ENCODE peak calls at places on chromosomes 6 and 20, in seven cellular contexts. X is heart left ventricle, G is stomach, R is ovary, L is IMR-90, U is gastrocnemius medialis, W is A549. I is an unnamed sample.

GRCh38 chr20:34215711-34216381 is 25.4 kb upstream of the ASIP start:
- DNase-seq in X (peak), R (peak), L (peak), U (peak), G (peak), W (peak), I (peak)

GRCh38 chr6:4941782-4942672 is 61.8 kb downstream of the RPP40 start:
- DNase-seq in G (no peak), R (no peak), W (peak), X (no peak), U (peak), L (peak), I (peak)

GRCh38 chr6:166853371-166854325 is 102.7 kb downstream of the RNASET2 start:
- DNase-seq in X (no peak), G (no peak), W (no peak), R (no peak), L (no peak), U (no peak), I (no peak)

GRCh38 chr6:89359561-89359960 is 7.0 kb upstream of the UBE2J1 start:
- DNase-seq in W (no peak), X (no peak), G (no peak), R (no peak), L (no peak), U (no peak), I (peak)

GRCh38 chr20:18537651-18538050 is 29.6 kb upstream of the SMIM26 start:
- DNase-seq in G (no peak), U (no peak), X (no peak), L (peak), R (no peak), W (no peak), I (no peak)

GRCh38 chr6:110404602-110405001 is 10.8 kb downstream of the DDO start:
- DNase-seq in X (no peak), R (no peak), W (no peak), G (no peak), U (no peak), L (no peak), I (peak)

GRCh38 chr20:11776687-11777086 is 141.0 kb upstream of the BTBD3 start:
- DNase-seq in U (no peak), L (peak), X (no peak), R (no peak), W (no peak), G (no peak), I (no peak)

GRCh38 chr20:21490105-21490504 is 23.8 kb downstream of the NKX2-2 start:
- DNase-seq in U (no peak), W (no peak), L (peak), X (no peak), G (no peak), R (no peak), I (no peak)

GRCh38 chr6:159190460-159190859 is 21.3 kb downstream of the FNDC1 start:
- DNase-seq in G (no peak), W (no peak), L (no peak), X (no peak), R (no peak), U (no peak), I (no peak)

GRCh38 chr6:56370591-56371198 is 123.3 kb upstream of the COL21A1 start:
- DNase-seq in U (no peak), L (peak), G (no peak), W (peak), X (no peak), R (peak), I (peak)

GRCh38 chr20:8464368-8464767 is 332.3 kb downstream of the PLCB1 start:
- DNase-seq in X (no peak), L (peak), G (peak), R (no peak), W (no peak), U (no peak), I (no peak)

GRCh38 chr20:32846852-32847251 is 11.9 kb upstream of the EFCAB8 start:
- DNase-seq in L (no peak), G (no peak), W (no peak), X (no peak), U (no peak), R (no peak), I (no peak)

GRCh38 chr20:2402271-2402980 is 21.7 kb downstream of the TGM6 start:
- DNase-seq in W (peak), U (no peak), R (no peak), G (no peak), X (no peak), L (peak), I (peak)

GRCh38 chr20:48787861-48788375 is 39.9 kb downstream of the PREX1 start:
- DNase-seq in W (peak), G (no peak), R (no peak), U (no peak), X (no peak), L (peak), I (peak)

GRCh38 chr6:63458480-63459115 is 113.7 kb upstream of the LOC128125822 start:
- DNase-seq in X (no peak), W (peak), G (no peak), U (no peak), R (no peak), L (no peak), I (no peak)
- TF ChIP-seq POLR2A in X (no peak), W (no peak), G (peak), U (no peak), R (no peak), L (no peak), I (no peak)

DNA sequence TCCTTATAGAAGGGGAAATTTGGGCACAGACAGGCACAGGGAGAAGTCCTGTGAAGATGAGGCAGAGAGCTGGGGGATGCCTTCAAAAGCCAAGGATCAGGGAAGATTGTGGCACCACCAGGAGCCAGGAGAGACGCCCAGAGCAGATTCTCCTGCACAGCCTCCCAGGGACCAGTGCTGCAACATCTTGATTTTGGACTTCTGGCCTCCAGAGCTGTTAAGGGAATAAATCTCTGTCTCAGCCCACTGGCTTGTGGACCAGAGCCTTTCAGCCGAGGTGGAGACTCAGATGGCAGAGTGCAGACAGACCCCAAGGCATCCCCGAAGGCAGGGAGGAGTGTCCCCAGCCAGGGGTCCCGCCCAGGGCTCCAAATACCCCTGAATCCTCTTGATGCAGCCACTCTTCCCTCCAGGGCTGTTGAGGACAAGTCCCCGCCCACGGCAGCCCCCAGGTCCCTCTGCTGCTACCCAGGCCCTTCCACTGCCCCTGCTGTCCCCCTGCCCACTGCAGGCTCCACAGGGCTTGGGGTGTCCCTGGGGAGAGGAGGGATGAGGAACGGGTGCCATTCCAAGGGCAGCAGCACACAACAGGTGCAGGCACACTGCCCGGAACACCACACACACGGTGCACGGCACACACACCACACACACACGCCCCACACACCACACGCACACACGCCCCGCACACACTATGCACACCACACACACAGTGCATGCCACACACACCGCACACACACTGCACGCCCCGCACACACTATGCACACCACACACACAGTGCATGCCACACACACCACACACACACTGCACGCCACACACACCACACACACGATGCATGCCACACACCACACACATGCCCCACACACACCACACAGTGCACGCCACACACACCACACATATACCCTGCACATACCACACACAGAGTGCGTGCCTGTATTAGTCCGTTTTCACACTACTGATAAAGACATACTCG is 311.4 kb downstream of the TAF4 start:
- DNase-seq in L (no peak), R (no peak), W (no peak), U (no peak), X (no peak), G (no peak), I (no peak)
- H3K4me3 ChIP-seq in L (no peak), R (no peak), W (no peak), U (no peak), X (no peak), G (no peak), I (no peak)

DNA sequence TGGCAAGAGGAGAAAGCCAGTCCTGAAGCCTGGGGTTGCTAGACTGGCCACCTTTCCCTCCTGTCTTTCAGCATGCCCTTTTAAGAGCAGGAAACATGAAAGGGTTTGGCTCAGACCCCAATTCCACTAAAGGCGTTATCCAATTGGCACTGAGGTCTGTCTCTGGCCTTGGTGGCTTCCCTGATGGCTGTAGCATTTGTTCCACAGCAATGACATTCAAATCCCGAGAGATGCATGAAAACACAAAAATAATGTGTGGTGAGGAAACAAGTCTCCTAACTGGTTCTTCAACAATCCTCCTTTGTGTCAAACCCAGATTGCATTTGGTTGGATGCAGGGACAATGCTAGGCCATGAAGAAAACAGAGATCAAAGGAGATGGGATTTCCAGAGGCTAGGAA is 56.5 kb upstream of the ADTRP start:
- DNase-seq in X (no peak), G (no peak), L (no peak), U (no peak), R (no peak), W (no peak), I (no peak)
- TF ChIP-seq POLR2A in X (no peak), G (no peak), L (no peak), U (no peak), R (no peak), W (no peak), I (no peak)

DNA sequence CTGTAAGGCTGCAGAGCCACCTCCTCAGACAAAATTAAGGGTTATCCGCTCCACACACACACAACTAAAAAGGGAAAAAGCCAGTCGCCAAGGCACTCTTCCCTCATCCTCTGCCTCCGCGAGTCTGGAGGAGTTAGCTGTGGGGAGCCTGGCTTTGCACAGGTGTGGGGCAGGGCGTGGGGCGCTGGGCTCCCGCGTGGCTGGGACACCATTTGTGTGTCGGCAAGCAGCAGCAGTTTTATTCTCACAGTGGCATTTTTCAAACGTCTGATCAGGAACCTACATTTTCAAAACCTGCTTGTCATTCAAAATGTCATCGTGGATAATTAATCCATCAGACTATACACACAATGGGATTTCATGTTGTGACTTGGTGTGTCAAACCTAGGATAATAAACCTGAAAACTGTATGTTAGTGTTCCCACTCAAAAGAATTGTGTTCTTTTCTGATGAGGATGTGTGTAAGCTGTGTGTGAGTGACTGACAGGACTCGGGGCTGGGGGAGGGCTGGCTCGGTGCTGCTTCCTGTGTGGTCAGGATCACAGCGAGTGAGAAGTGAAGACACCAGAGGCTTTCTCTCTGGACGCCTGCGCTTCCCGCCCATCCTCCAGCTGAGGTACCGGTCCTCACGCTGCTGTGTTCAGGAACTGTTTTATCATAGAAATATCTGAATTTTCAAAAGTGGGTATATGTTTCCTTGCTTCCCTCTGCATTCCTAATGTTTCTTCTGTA is 83.1 kb downstream of the IRF4 start:
- DNase-seq in X (no peak), L (no peak), R (no peak), U (no peak), W (no peak), G (peak), I (peak)
- H3K4me3 ChIP-seq in X (no peak), L (no peak), R (no peak), U (no peak), W (no peak), G (no peak), I (no peak)

DNA sequence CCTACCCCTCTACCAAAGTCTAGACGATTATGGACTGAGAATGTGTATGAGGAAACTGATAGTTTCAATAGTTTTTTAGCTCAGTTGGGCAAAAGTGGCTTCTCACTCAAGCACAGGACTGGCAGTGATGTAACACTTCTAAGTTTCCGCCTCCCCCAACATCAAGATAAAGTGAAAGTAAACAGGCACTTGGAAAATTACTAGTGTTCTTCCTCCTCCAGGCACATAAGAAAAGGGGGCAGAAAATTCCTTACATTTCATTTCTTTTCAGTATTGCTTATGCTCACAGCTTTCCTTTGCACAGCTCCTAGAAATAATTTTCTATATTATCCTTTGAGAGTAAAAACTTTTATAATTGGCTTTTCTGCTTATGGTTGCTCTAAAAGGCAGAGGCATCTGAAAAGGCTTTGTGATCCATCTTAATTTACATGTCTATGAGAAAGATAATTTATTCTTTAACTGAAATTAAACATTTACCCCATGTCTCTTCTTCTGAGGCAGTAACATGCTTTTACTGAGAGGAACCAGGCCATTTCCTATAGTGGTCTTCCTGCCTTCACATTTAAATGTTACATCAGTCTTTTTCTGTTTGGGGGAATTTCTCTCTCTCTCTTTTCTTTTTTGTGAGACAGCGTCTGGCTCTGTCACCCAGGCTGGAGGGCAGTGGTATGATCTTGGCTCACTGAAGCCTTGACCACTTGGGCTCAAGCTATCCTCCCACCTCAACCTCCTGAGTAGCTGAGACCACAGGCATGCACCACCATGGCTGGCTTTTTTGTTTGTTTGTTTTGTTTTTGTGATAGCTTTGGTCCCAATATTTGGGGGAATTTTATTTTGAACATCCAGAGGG is 65.0 kb upstream of the EEF1A1 start:
- DNase-seq in W (peak), R (peak), X (no peak), U (peak), L (peak), G (peak), I (peak)
- TF ChIP-seq POLR2A in W (no peak), R (no peak), X (peak), U (no peak), L (peak), G (no peak), I (peak)

GRCh38 chr6:2857185-2857579 is 15.5 kb upstream of the SERPINB1 start:
- DNase-seq in U (no peak), X (no peak), R (no peak), G (no peak), W (no peak), L (no peak), I (no peak)
- H3K4me3 ChIP-seq in U (no peak), X (no peak), R (no peak), G (no peak), W (no peak), L (no peak), I (no peak)

DNA sequence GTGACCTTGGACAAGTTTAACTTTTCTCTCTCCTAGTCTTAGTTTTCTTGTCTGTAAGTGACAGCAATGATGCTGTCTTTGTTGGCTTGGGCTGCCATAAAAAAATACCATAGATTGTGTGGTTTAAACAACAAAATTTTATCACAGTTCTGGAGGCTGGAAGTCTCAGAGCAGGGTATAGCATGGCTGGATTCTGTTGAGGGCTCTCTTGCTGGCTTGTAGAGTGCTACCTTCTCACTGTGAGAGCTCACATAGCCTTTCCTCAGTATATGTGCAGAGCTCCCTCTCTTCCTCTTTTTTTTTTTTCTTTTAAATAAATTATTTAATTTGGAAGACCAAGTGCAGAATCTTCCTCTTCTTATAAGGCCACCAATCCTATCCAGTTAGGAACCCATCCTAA is 26.3 kb downstream of the HFE start:
- DNase-seq in U (no peak), R (no peak), X (no peak), G (no peak), W (no peak), L (no peak), I (no peak)
- TF ChIP-seq POLR2A in U (no peak), R (no peak), X (no peak), G (no peak), W (no peak), L (no peak), I (no peak)

I was measured in NB4.